ENCODE peak calls at places on chromosome 17, in four cellular contexts. One of them, this sample, is unnamed.

GRCh38 chr17:45940293-45940692 is 45.9 kb downstream of the MAPT start:
- DNase-seq in PC-3: no peak
- DNase-seq in A549: no peak
- DNase-seq in neural progenitor cell: no peak
- DNase-seq in this sample: no peak

GRCh38 chr17:32954477-32954876 is 26.5 kb downstream of the TMEM98 start:
- DNase-seq in PC-3: no peak
- DNase-seq in A549: no peak
- DNase-seq in neural progenitor cell: no peak
- DNase-seq in this sample: no peak

GRCh38 chr17:67624886-67625656 is 92.7 kb upstream of the NOL11 start:
- DNase-seq in neural progenitor cell: no peak
- DNase-seq in PC-3: no peak
- DNase-seq in A549: no peak
- DNase-seq in this sample: no peak

GRCh38 chr17:74453665-74454196 is 12.7 kb upstream of the CD300A start:
- DNase-seq in neural progenitor cell: peak
- DNase-seq in PC-3: peak
- DNase-seq in A549: peak
- DNase-seq in this sample: peak

GRCh38 chr17:57662644-57663308 is 82.3 kb downstream of the CCDC182 start:
- DNase-seq in A549: peak
- DNase-seq in PC-3: peak
- DNase-seq in neural progenitor cell: peak
- DNase-seq in this sample: no peak

GRCh38 chr17:10029129-10029528 is 124.1 kb upstream of the RCVRN start:
- DNase-seq in A549: no peak
- DNase-seq in PC-3: no peak
- DNase-seq in neural progenitor cell: no peak
- DNase-seq in this sample: no peak

GRCh38 chr17:65039349-65039988 is 17.1 kb downstream of the GNA13 start:
- DNase-seq in neural progenitor cell: no peak
- DNase-seq in A549: no peak
- DNase-seq in PC-3: peak
- DNase-seq in this sample: peak

GRCh38 chr17:37239690-37240344 is 136.0 kb upstream of the C17orf78 start:
- DNase-seq in PC-3: peak
- DNase-seq in A549: peak
- DNase-seq in neural progenitor cell: peak
- DNase-seq in this sample: peak

GRCh38 chr17:40190197-40191021 is 13.1 kb downstream of the RAPGEFL1 start:
- DNase-seq in PC-3: peak
- DNase-seq in A549: peak
- DNase-seq in neural progenitor cell: peak
- DNase-seq in this sample: peak

GRCh38 chr17:6660101-6660500 is 8.5 kb downstream of the C17orf100 start:
- DNase-seq in A549: no peak
- DNase-seq in neural progenitor cell: no peak
- DNase-seq in PC-3: no peak
- DNase-seq in this sample: no peak

GRCh38 chr17:144936-145670 is 7.7 kb downstream of the SCGB1C2 start:
- DNase-seq in A549: no peak
- DNase-seq in neural progenitor cell: no peak
- DNase-seq in PC-3: no peak
- DNase-seq in this sample: no peak

GRCh38 chr17:74403512-74404137 is 28.3 kb upstream of the GPRC5C start:
- DNase-seq in neural progenitor cell: no peak
- DNase-seq in A549: no peak
- DNase-seq in PC-3: no peak
- DNase-seq in this sample: no peak

GRCh38 chr17:80524150-80524712 is 20.4 kb upstream of the RPTOR start:
- DNase-seq in neural progenitor cell: no peak
- DNase-seq in A549: no peak
- DNase-seq in PC-3: no peak
- DNase-seq in this sample: no peak

GRCh38 chr17:63700528-63701441 is 860 bp upstream of the LIMD2 start:
- DNase-seq in PC-3: no peak
- DNase-seq in neural progenitor cell: peak
- DNase-seq in A549: no peak
- DNase-seq in this sample: peak

GRCh38 chr17:74158761-74159160 is 44.7 kb upstream of the RPL38 start:
- DNase-seq in PC-3: no peak
- DNase-seq in A549: no peak
- DNase-seq in neural progenitor cell: no peak
- DNase-seq in this sample: no peak

GRCh38 chr17:72953621-72954020 is 138.9 kb downstream of the SLC39A11 start:
- DNase-seq in neural progenitor cell: no peak
- DNase-seq in PC-3: peak
- DNase-seq in A549: no peak
- DNase-seq in this sample: no peak

GRCh38 chr17:75102385-75102821 is 7.4 kb upstream of the ARMC7 start:
- DNase-seq in PC-3: no peak
- DNase-seq in neural progenitor cell: no peak
- DNase-seq in A549: no peak
- DNase-seq in this sample: peak

GRCh38 chr17:17836818-17837379 is at the start of gene SREBF1:
- DNase-seq in neural progenitor cell: peak
- DNase-seq in PC-3: peak
- DNase-seq in A549: peak
- DNase-seq in this sample: peak

GRCh38 chr17:66348605-66349165 is 46.3 kb downstream of the PRKCA start:
- DNase-seq in A549: peak
- DNase-seq in PC-3: peak
- DNase-seq in neural progenitor cell: no peak
- DNase-seq in this sample: no peak

GRCh38 chr17:59842901-59843652 is 49.7 kb downstream of the TUBD1 start:
- DNase-seq in A549: peak
- DNase-seq in PC-3: peak
- DNase-seq in neural progenitor cell: no peak
- DNase-seq in this sample: no peak

GRCh38 chr17:51439395-51440229 is 179.3 kb downstream of the UTP18 start:
- DNase-seq in A549: no peak
- DNase-seq in PC-3: peak
- DNase-seq in neural progenitor cell: no peak
- DNase-seq in this sample: no peak

GRCh38 chr17:50918071-50918932 is 52.1 kb upstream of the TOB1 start:
- DNase-seq in PC-3: no peak
- DNase-seq in neural progenitor cell: no peak
- DNase-seq in A549: no peak
- DNase-seq in this sample: no peak

GRCh38 chr17:37051839-37052238 is 103.1 kb downstream of the AATF start:
- DNase-seq in PC-3: no peak
- DNase-seq in A549: no peak
- DNase-seq in neural progenitor cell: no peak
- DNase-seq in this sample: no peak

GRCh38 chr17:49640556-49640955 is 37.3 kb downstream of the SPOP start:
- DNase-seq in neural progenitor cell: no peak
- DNase-seq in PC-3: no peak
- DNase-seq in A549: no peak
- DNase-seq in this sample: no peak

GRCh38 chr17:63151981-63152523 is 186.0 kb downstream of the TANC2 start:
- DNase-seq in PC-3: no peak
- DNase-seq in A549: no peak
- DNase-seq in neural progenitor cell: peak
- DNase-seq in this sample: no peak

GRCh38 chr17:63349478-63350000 is 96.6 kb downstream of the CYB561 start:
- DNase-seq in PC-3: no peak
- DNase-seq in A549: no peak
- DNase-seq in neural progenitor cell: no peak
- DNase-seq in this sample: no peak

GRCh38 chr17:27276653-27277156 is 17.2 kb upstream of the WSB1 start:
- DNase-seq in neural progenitor cell: peak
- DNase-seq in PC-3: no peak
- DNase-seq in A549: no peak
- DNase-seq in this sample: no peak

GRCh38 chr17:35807371-35808144 is 1.7 kb upstream of the TAF15 start:
- DNase-seq in A549: no peak
- DNase-seq in PC-3: peak
- DNase-seq in neural progenitor cell: no peak
- DNase-seq in this sample: no peak

GRCh38 chr17:44924107-44924544 is 8.8 kb upstream of the GFAP start:
- DNase-seq in A549: no peak
- DNase-seq in PC-3: no peak
- DNase-seq in neural progenitor cell: no peak
- DNase-seq in this sample: no peak

GRCh38 chr17:65755799-65756198 is 194.4 kb upstream of the AXIN2 start:
- DNase-seq in A549: no peak
- DNase-seq in neural progenitor cell: no peak
- DNase-seq in PC-3: no peak
- DNase-seq in this sample: no peak

GRCh38 chr17:78401246-78401645 is 22.8 kb downstream of the PGS1 start:
- DNase-seq in A549: no peak
- DNase-seq in neural progenitor cell: no peak
- DNase-seq in PC-3: no peak
- DNase-seq in this sample: no peak

GRCh38 chr17:51322390-51323029 is 62.2 kb downstream of the UTP18 start:
- DNase-seq in neural progenitor cell: peak
- DNase-seq in PC-3: peak
- DNase-seq in A549: peak
- DNase-seq in this sample: peak

GRCh38 chr17:79218175-79218824 is 143.7 kb downstream of the ENGASE start:
- DNase-seq in neural progenitor cell: no peak
- DNase-seq in PC-3: no peak
- DNase-seq in A549: no peak
- DNase-seq in this sample: no peak

DNA sequence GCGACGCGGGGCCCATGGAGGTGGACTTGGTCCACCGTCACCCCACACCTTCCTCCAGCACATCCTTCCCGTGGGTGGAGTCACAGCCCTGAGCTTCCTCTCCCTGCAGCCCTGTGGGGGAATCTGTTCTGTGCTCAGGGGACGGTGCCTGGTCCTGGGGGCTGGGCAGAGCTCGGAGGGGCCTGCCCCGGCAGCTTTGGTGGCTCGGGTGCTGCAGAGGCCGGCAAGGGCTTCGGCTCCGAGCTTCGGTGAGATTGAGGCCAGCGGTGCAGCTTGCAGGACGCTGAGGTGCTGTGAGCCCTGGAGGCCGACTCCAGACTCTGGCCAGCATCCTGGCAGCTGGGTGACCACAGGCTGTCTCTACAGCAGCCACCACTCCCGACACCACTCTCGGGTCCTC is 36.4 kb downstream of the METRNL start:
- DNase-seq in neural progenitor cell: no peak
- DNase-seq in PC-3: no peak
- DNase-seq in A549: no peak
- DNase-seq in this sample: no peak
- H3K4me2 ChIP-seq in neural progenitor cell: no peak
- H3K4me2 ChIP-seq in PC-3: no peak
- H3K4me2 ChIP-seq in A549: no peak
- H3K4me2 ChIP-seq in this sample: no peak

GRCh38 chr17:48558731-48559608 is 14.1 kb upstream of the HOXB2 start:
- DNase-seq in PC-3: no peak
- DNase-seq in A549: no peak
- DNase-seq in neural progenitor cell: no peak
- DNase-seq in this sample: no peak
- H3K4me2 ChIP-seq in PC-3: no peak
- H3K4me2 ChIP-seq in A549: no peak
- H3K4me2 ChIP-seq in neural progenitor cell: no peak
- H3K4me2 ChIP-seq in this sample: no peak

GRCh38 chr17:42096360-42097111 is 1.7 kb downstream of the ZNF385C start:
- DNase-seq in PC-3: no peak
- DNase-seq in neural progenitor cell: no peak
- DNase-seq in A549: no peak
- DNase-seq in this sample: no peak

GRCh38 chr17:42101513-42102292 is 3.4 kb upstream of the ZNF385C start:
- DNase-seq in A549: peak
- DNase-seq in PC-3: peak
- DNase-seq in neural progenitor cell: peak
- DNase-seq in this sample: peak

GRCh38 chr17:42098747-42099399 is 600 bp upstream of the ZNF385C start:
- DNase-seq in A549: no peak
- DNase-seq in PC-3: no peak
- DNase-seq in neural progenitor cell: peak
- DNase-seq in this sample: no peak

GRCh38 chr17:42094375-42095069 is 3.8 kb downstream of the ZNF385C start:
- DNase-seq in A549: no peak
- DNase-seq in neural progenitor cell: no peak
- DNase-seq in PC-3: no peak
- DNase-seq in this sample: no peak

DNA sequence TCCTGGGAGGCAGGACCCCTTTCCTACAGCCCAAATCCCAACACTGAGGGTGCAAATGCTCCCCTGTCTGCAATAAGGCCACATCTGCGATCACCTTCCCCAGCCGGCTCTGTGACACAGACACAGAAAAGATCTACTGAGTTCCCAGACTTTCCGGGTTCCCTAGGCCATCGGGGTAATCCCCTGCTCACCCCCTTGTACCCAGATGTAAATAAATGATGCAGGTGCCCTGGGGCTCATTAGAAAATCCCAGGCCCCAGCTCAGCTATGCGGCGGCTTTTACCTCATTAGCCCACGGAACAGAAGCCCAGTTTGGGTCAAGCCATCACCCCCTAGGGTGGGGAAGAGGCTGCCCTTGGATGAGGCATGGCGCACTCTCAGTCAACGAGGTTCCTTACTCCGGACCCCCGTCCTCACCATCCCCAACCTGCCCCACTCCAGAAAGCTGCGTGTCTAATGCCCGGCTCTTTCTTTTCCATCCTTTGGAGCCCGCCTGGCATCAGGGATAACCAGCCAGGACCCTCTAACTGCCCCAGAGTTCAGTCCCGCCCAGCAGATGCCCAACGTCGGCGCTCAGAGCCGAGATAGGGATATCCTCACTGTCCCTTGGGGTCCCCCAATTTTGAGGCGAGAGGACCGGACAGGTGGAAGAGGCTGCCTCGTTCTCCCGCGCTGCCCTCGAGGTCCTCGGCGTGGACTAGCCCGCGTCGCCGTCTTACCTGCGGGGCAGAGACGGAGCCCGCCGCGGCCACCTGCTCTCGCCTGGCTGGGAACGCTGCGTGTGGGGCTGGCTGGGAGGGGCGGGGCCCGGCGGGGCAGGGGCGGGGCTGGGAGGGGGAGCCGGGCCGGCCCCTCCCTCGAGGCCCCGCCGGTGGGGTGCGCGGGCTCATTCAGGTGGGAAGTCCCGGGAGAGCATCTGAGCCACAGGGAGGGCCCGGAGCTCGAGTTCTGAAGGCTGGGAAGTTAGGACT is at the start of gene ZNF385C:
- DNase-seq in A549: no peak
- DNase-seq in neural progenitor cell: peak
- DNase-seq in PC-3: no peak
- DNase-seq in this sample: no peak
- H3K4me2 ChIP-seq in A549: no peak
- H3K4me2 ChIP-seq in neural progenitor cell: peak
- H3K4me2 ChIP-seq in PC-3: no peak
- H3K4me2 ChIP-seq in this sample: peak

DNA sequence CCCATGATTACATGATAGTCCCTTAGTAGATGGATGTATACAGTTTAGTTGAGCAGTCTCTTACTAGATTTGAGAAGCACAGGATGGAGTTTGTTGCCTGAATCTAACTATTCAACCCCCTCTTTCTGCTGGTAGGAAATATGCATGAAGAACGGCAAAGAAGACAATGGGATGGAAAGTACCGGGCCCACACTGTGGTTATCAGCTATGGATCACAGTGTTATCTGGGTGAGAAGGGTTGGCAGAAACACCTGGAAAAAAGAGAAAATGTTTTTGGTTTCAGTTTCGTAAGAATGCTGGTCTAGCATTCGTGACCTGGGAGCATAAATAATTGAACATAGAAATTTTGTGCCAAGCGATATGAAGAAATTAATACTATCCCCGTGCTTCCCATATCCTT is 53.1 kb downstream of the ANKFN1 start:
- DNase-seq in PC-3: no peak
- DNase-seq in A549: no peak
- DNase-seq in neural progenitor cell: no peak
- DNase-seq in this sample: no peak
- H3K4me2 ChIP-seq in PC-3: no peak
- H3K4me2 ChIP-seq in A549: no peak
- H3K4me2 ChIP-seq in neural progenitor cell: no peak
- H3K4me2 ChIP-seq in this sample: no peak